ENCODE peak calls at places on chromosomes 1 and 21, in four cellular contexts. L, D, M and F are unnamed samples.
A peak's percentile ranks its signal among the peaks of the same experiment; 100 is the strongest.

GRCh38 chr1:226711976-226712778 is 26.9 kb downstream of the ITPKB start:
- DNase-seq in M (peak; percentile 69), D (no peak), L (no peak), F (peak; percentile 46)

GRCh38 chr1:178683304-178683703 is 41.7 kb upstream of the RALGPS2 start:
- DNase-seq in L (no peak), D (no peak), M (no peak), F (no peak)

GRCh38 chr1:57421366-57421765 is 2.5 kb downstream of the DAB1 start:
- DNase-seq in M (no peak), D (no peak), L (no peak), F (no peak)

GRCh38 chr21:46437511-46437910 is 21.2 kb upstream of the DIP2A start:
- DNase-seq in D (no peak), L (no peak), M (no peak), F (no peak)

GRCh38 chr1:36123357-36123756 is 1.7 kb downstream of the COL8A2 start:
- DNase-seq in L (no peak), M (no peak), D (no peak), F (no peak)

GRCh38 chr1:68202239-68202832 is 30.0 kb downstream of the WLS start:
- DNase-seq in M (no peak), D (no peak), L (peak; percentile 11), F (no peak)

GRCh38 chr21:18677632-18678031 is 274.0 kb upstream of the TMPRSS15 start:
- DNase-seq in M (no peak), D (no peak), L (peak; percentile 32), F (no peak)

GRCh38 chr1:170790651-170791071 is 126.7 kb downstream of the PRRX1 start:
- DNase-seq in M (no peak), L (no peak), D (no peak), F (no peak)

GRCh38 chr21:31124005-31124404 is 85.7 kb upstream of the KRTAP19-8 start:
- DNase-seq in L (no peak), M (no peak), D (peak; percentile 52), F (no peak)

GRCh38 chr1:27599605-27600499 is 4.1 kb downstream of the AHDC1 start:
- DNase-seq in D (peak; percentile 35), L (peak; percentile 67), M (no peak), F (no peak)

GRCh38 chr1:154792899-154793298 is 77.2 kb downstream of the KCNN3 start:
- DNase-seq in D (no peak), L (no peak), M (no peak), F (no peak)

GRCh38 chr1:43867946-43868740 is 65.5 kb upstream of the ARTN start:
- DNase-seq in M (peak; percentile 8), L (no peak), D (no peak), F (no peak)

GRCh38 chr1:223141021-223141420 is 2.0 kb downstream of the TLR5 start:
- DNase-seq in M (no peak), D (no peak), L (no peak), F (no peak)

GRCh38 chr1:176602388-176603004 is 139.5 kb downstream of the PAPPA2 start:
- DNase-seq in D (peak; percentile 2), M (no peak), L (no peak), F (no peak)

GRCh38 chr1:16442273-16442672 is 1.7 kb downstream of the NECAP2 start:
- DNase-seq in D (no peak), M (peak; percentile 60), L (no peak), F (no peak)

GRCh38 chr1:10189659-10190058 is 20.7 kb upstream of the KIF1B start:
- DNase-seq in D (no peak), L (no peak), M (no peak), F (no peak)

GRCh38 chr1:221335161-221336101 is 406.5 kb downstream of the DUSP10 start:
- DNase-seq in L (no peak), M (no peak), D (peak; percentile 78), F (no peak)

GRCh38 chr1:24391882-24392603 is 21.5 kb downstream of the STPG1 start:
- DNase-seq in L (peak; percentile 54), D (peak; percentile 94), M (peak; percentile 70), F (peak; percentile 47)

GRCh38 chr1:226884966-226885820 is 14.8 kb downstream of the PSEN2 start:
- DNase-seq in M (no peak), L (no peak), D (no peak), F (no peak)

GRCh38 chr1:48761986-48762385 is 14.7 kb downstream of the BEND5 start:
- DNase-seq in M (no peak), L (no peak), D (no peak), F (no peak)

GRCh38 chr1:29126198-29126597 is 2.5 kb upstream of the TMEM200B start:
- DNase-seq in M (no peak), D (no peak), L (no peak), F (no peak)

GRCh38 chr1:24119859-24120756 is 8.2 kb upstream of the MYOM3 start:
- DNase-seq in D (peak; percentile 42), M (no peak), L (no peak), F (no peak)

GRCh38 chr1:185401019-185401418 is 84.0 kb upstream of the IVNS1ABP start:
- DNase-seq in D (peak; percentile 94), L (no peak), M (no peak), F (no peak)

GRCh38 chr1:229186373-229187056 is 84.4 kb upstream of the RAB4A start:
- DNase-seq in D (no peak), M (peak; percentile 74), L (no peak), F (no peak)

GRCh38 chr1:27551170-27551952 is 52.6 kb downstream of the AHDC1 start:
- DNase-seq in D (no peak), M (no peak), L (no peak), F (no peak)

GRCh38 chr1:218346391-218347204 is 1.5 kb downstream of the TGFB2 start:
- DNase-seq in M (no peak), D (peak; percentile 61), L (peak; percentile 48), F (no peak)

GRCh38 chr1:201123866-201124265 is 3.1 kb downstream of the ASCL5 start:
- DNase-seq in D (no peak), L (no peak), M (no peak), F (no peak)

GRCh38 chr1:67431869-67432578 is 1.8 kb upstream of the SERBP1 start:
- DNase-seq in M (no peak), L (no peak), D (peak; percentile 35), F (no peak)

GRCh38 chr1:243849089-243850012 is 692 bp downstream of the AKT3 start:
- DNase-seq in D (peak; percentile 61), M (peak; percentile 48), L (peak; percentile 32), F (peak; percentile 63)

GRCh38 chr1:66540434-66541032 is 6.6 kb downstream of the SGIP1 start:
- DNase-seq in D (peak; percentile 10), M (no peak), L (no peak), F (no peak)